ENCODE peak calls at places on chromosomes 2 and 18, in seven cellular contexts. G is AG10803, Y is NCI-H460, H is endothelial cell, S is HCEC 1CT, T is iPS-NIHi11, B is left ventricle myocardium inferior. M is an unnamed sample.
A peak's percentile ranks its signal among the peaks of the same experiment; 100 is the strongest.

GRCh38 chr2:24957976-24958375 is 13.8 kb downstream of the DNAJC27 start:
- DNase-seq in G (no peak), Y (no peak), H (no peak), S (no peak), T (no peak), B (no peak), M (no peak)

GRCh38 chr2:199455186-199455532 is 2.6 kb downstream of the SATB2 start:
- DNase-seq in G (no peak), Y (no peak), H (no peak), S (no peak), T (no peak), B (no peak), M (no peak)

GRCh38 chr2:108834620-108835019 is 48.0 kb downstream of the CCDC138 start:
- DNase-seq in G (no peak), Y (no peak), H (no peak), S (no peak), T (no peak), B (no peak), M (no peak)

GRCh38 chr2:165434865-165435500 is 34.5 kb upstream of the CSRNP3 start:
- DNase-seq in G (no peak), Y (no peak), H (no peak), S (no peak), T (no peak), B (no peak), M (no peak)

GRCh38 chr2:96951125-96951654 is 35.2 kb downstream of the FAM178B start:
- DNase-seq in G (peak; percentile 34), Y (peak; percentile 49), H (peak; percentile 85), S (peak; percentile 14), T (peak; percentile 97), B (peak; percentile 68), M (peak; percentile 84)

GRCh38 chr2:75098856-75099255 is 100.5 kb downstream of the TACR1 start:
- DNase-seq in G (peak; percentile 48), Y (peak; percentile 36), H (peak; percentile 25), S (peak; percentile 10), T (peak; percentile 53), B (no peak), M (no peak)

GRCh38 chr18:61972389-61973264 is 79.8 kb upstream of the RNF152 start:
- DNase-seq in G (no peak), Y (no peak), H (no peak), S (no peak), T (no peak), B (no peak), M (no peak)

GRCh38 chr18:41744664-41745063 is 210.4 kb upstream of the PIK3C3 start:
- DNase-seq in G (no peak), Y (no peak), H (no peak), S (no peak), T (no peak), B (no peak), M (no peak)

GRCh38 chr18:12442946-12443345 is 35.2 kb downstream of the PRELID3A start:
- DNase-seq in G (peak; percentile 13), Y (no peak), H (no peak), S (peak; percentile 74), T (no peak), B (no peak), M (no peak)

GRCh38 chr2:132741754-132742153 is 71.7 kb upstream of the LYPD1 start:
- DNase-seq in G (no peak), Y (no peak), H (no peak), S (no peak), T (no peak), B (no peak), M (no peak)

GRCh38 chr18:44569391-44570055 is 111.2 kb upstream of the SETBP1 start:
- DNase-seq in G (no peak), Y (no peak), H (no peak), S (no peak), T (peak; percentile 12), B (no peak), M (no peak)

GRCh38 chr2:74744731-74745505 is 89.0 kb upstream of the HK2 start:
- DNase-seq in G (no peak), Y (no peak), H (no peak), S (no peak), T (no peak), B (no peak), M (no peak)

M was measured in adrenal gland.